ENCODE peak calls at places on chromosome X, in ten cellular contexts. One of them, this sample, is unnamed.

GRCh38 chrX:73214366-73215094 is at the start of gene NAP1L2:
- DNase-seq in head of caudate nucleus: peak
- DNase-seq in ovary: peak
- DNase-seq in frontal cortex: peak
- DNase-seq in HTR-8/SVneo: peak
- DNase-seq in IMR-90: no peak
- DNase-seq in HuH-7: no peak
- DNase-seq in upper lobe of right lung: peak
- DNase-seq in left colon: peak
- DNase-seq in GM06990: peak
- DNase-seq in this sample: no peak

GRCh38 chrX:78019586-78020483 is 50.4 kb upstream of the PGAM4 start:
- DNase-seq in HuH-7: no peak
- DNase-seq in upper lobe of right lung: no peak
- DNase-seq in ovary: no peak
- DNase-seq in head of caudate nucleus: no peak
- DNase-seq in GM06990: no peak
- DNase-seq in IMR-90: no peak
- DNase-seq in HTR-8/SVneo: no peak
- DNase-seq in frontal cortex: no peak
- DNase-seq in left colon: no peak
- DNase-seq in this sample: no peak

GRCh38 chrX:103666202-103667107 is 20.0 kb downstream of the MORF4L2 start:
- DNase-seq in frontal cortex: no peak
- DNase-seq in HuH-7: no peak
- DNase-seq in ovary: no peak
- DNase-seq in GM06990: no peak
- DNase-seq in IMR-90: peak
- DNase-seq in upper lobe of right lung: no peak
- DNase-seq in left colon: no peak
- DNase-seq in HTR-8/SVneo: no peak
- DNase-seq in head of caudate nucleus: no peak
- DNase-seq in this sample: no peak

GRCh38 chrX:131816551-131817136 is 206.5 kb upstream of the STK26 start:
- DNase-seq in upper lobe of right lung: no peak
- DNase-seq in HTR-8/SVneo: no peak
- DNase-seq in left colon: peak
- DNase-seq in GM06990: peak
- DNase-seq in ovary: peak
- DNase-seq in HuH-7: no peak
- DNase-seq in frontal cortex: no peak
- DNase-seq in head of caudate nucleus: peak
- DNase-seq in IMR-90: peak
- DNase-seq in this sample: peak

GRCh38 chrX:50157545-50158125 is 43.2 kb downstream of the AKAP4 start:
- DNase-seq in HTR-8/SVneo: no peak
- DNase-seq in HuH-7: no peak
- DNase-seq in IMR-90: no peak
- DNase-seq in GM06990: no peak
- DNase-seq in frontal cortex: no peak
- DNase-seq in upper lobe of right lung: no peak
- DNase-seq in ovary: no peak
- DNase-seq in head of caudate nucleus: no peak
- DNase-seq in left colon: peak
- DNase-seq in this sample: no peak

GRCh38 chrX:47613082-47613481 is 6.6 kb downstream of the SYN1 start:
- DNase-seq in HuH-7: no peak
- DNase-seq in HTR-8/SVneo: no peak
- DNase-seq in left colon: no peak
- DNase-seq in head of caudate nucleus: peak
- DNase-seq in IMR-90: no peak
- DNase-seq in GM06990: no peak
- DNase-seq in ovary: no peak
- DNase-seq in upper lobe of right lung: no peak
- DNase-seq in frontal cortex: no peak
- DNase-seq in this sample: no peak

GRCh38 chrX:40098264-40099045 is 697 bp upstream of the BCOR start:
- DNase-seq in head of caudate nucleus: peak
- DNase-seq in HTR-8/SVneo: no peak
- DNase-seq in HuH-7: peak
- DNase-seq in ovary: peak
- DNase-seq in left colon: peak
- DNase-seq in GM06990: peak
- DNase-seq in upper lobe of right lung: peak
- DNase-seq in IMR-90: no peak
- DNase-seq in frontal cortex: peak
- DNase-seq in this sample: no peak

GRCh38 chrX:109774706-109775105 is 41.6 kb upstream of the ACSL4 start:
- DNase-seq in frontal cortex: no peak
- DNase-seq in head of caudate nucleus: no peak
- DNase-seq in IMR-90: peak
- DNase-seq in ovary: no peak
- DNase-seq in GM06990: peak
- DNase-seq in HTR-8/SVneo: peak
- DNase-seq in upper lobe of right lung: no peak
- DNase-seq in HuH-7: no peak
- DNase-seq in left colon: no peak
- DNase-seq in this sample: no peak

GRCh38 chrX:110665636-110666035 is 130.0 kb downstream of the CHRDL1 start:
- DNase-seq in frontal cortex: no peak
- DNase-seq in head of caudate nucleus: peak
- DNase-seq in HTR-8/SVneo: no peak
- DNase-seq in IMR-90: peak
- DNase-seq in GM06990: no peak
- DNase-seq in HuH-7: peak
- DNase-seq in left colon: peak
- DNase-seq in ovary: no peak
- DNase-seq in upper lobe of right lung: peak
- DNase-seq in this sample: no peak

GRCh38 chrX:45621356-45622041 is 420.8 kb upstream of the DIPK2B start:
- DNase-seq in GM06990: peak
- DNase-seq in HuH-7: no peak
- DNase-seq in head of caudate nucleus: no peak
- DNase-seq in ovary: no peak
- DNase-seq in IMR-90: peak
- DNase-seq in upper lobe of right lung: no peak
- DNase-seq in left colon: no peak
- DNase-seq in frontal cortex: no peak
- DNase-seq in HTR-8/SVneo: no peak
- DNase-seq in this sample: no peak

GRCh38 chrX:107686026-107686425 is 57.7 kb downstream of the PRPS1 start:
- DNase-seq in IMR-90: no peak
- DNase-seq in upper lobe of right lung: no peak
- DNase-seq in left colon: no peak
- DNase-seq in HTR-8/SVneo: no peak
- DNase-seq in HuH-7: no peak
- DNase-seq in GM06990: no peak
- DNase-seq in frontal cortex: no peak
- DNase-seq in head of caudate nucleus: no peak
- DNase-seq in ovary: no peak
- DNase-seq in this sample: no peak

GRCh38 chrX:149512225-149512885 is 7.2 kb upstream of the IDS start:
- DNase-seq in HTR-8/SVneo: no peak
- DNase-seq in GM06990: no peak
- DNase-seq in left colon: peak
- DNase-seq in IMR-90: peak
- DNase-seq in ovary: no peak
- DNase-seq in upper lobe of right lung: peak
- DNase-seq in frontal cortex: no peak
- DNase-seq in HuH-7: peak
- DNase-seq in head of caudate nucleus: no peak
- DNase-seq in this sample: no peak

GRCh38 chrX:101460669-101461068 is 24.6 kb upstream of the ARMCX4 start:
- DNase-seq in ovary: no peak
- DNase-seq in GM06990: no peak
- DNase-seq in HTR-8/SVneo: no peak
- DNase-seq in head of caudate nucleus: no peak
- DNase-seq in left colon: no peak
- DNase-seq in IMR-90: no peak
- DNase-seq in upper lobe of right lung: no peak
- DNase-seq in HuH-7: no peak
- DNase-seq in frontal cortex: no peak
- DNase-seq in this sample: no peak

GRCh38 chrX:43559643-43560042 is 96.5 kb upstream of the MAOA start:
- DNase-seq in HuH-7: no peak
- DNase-seq in upper lobe of right lung: no peak
- DNase-seq in left colon: peak
- DNase-seq in IMR-90: peak
- DNase-seq in GM06990: no peak
- DNase-seq in frontal cortex: no peak
- DNase-seq in head of caudate nucleus: no peak
- DNase-seq in ovary: peak
- DNase-seq in HTR-8/SVneo: peak
- DNase-seq in this sample: no peak

GRCh38 chrX:68550193-68550592 is 51.3 kb downstream of the YIPF6 start:
- DNase-seq in HTR-8/SVneo: no peak
- DNase-seq in head of caudate nucleus: no peak
- DNase-seq in ovary: no peak
- DNase-seq in HuH-7: no peak
- DNase-seq in IMR-90: no peak
- DNase-seq in left colon: no peak
- DNase-seq in frontal cortex: no peak
- DNase-seq in GM06990: no peak
- DNase-seq in upper lobe of right lung: no peak
- DNase-seq in this sample: no peak

GRCh38 chrX:38664285-38664684 is 102.9 kb downstream of the TSPAN7 start:
- DNase-seq in left colon: no peak
- DNase-seq in GM06990: no peak
- DNase-seq in head of caudate nucleus: peak
- DNase-seq in frontal cortex: no peak
- DNase-seq in IMR-90: peak
- DNase-seq in HTR-8/SVneo: peak
- DNase-seq in upper lobe of right lung: no peak
- DNase-seq in ovary: no peak
- DNase-seq in HuH-7: peak
- DNase-seq in this sample: no peak

GRCh38 chrX:16711219-16712115 is 1.0 kb downstream of the CTPS2 start:
- DNase-seq in head of caudate nucleus: no peak
- DNase-seq in upper lobe of right lung: no peak
- DNase-seq in left colon: peak
- DNase-seq in ovary: no peak
- DNase-seq in IMR-90: no peak
- DNase-seq in HuH-7: peak
- DNase-seq in HTR-8/SVneo: peak
- DNase-seq in frontal cortex: no peak
- DNase-seq in GM06990: peak
- DNase-seq in this sample: no peak

GRCh38 chrX:129875669-129876068 is 30.3 kb upstream of the UTP14A start:
- DNase-seq in GM06990: no peak
- DNase-seq in HTR-8/SVneo: peak
- DNase-seq in left colon: no peak
- DNase-seq in head of caudate nucleus: no peak
- DNase-seq in HuH-7: no peak
- DNase-seq in ovary: no peak
- DNase-seq in frontal cortex: no peak
- DNase-seq in IMR-90: peak
- DNase-seq in upper lobe of right lung: no peak
- DNase-seq in this sample: no peak

GRCh38 chrX:136835761-136836160 is 44.8 kb downstream of the RBMX start:
- DNase-seq in left colon: no peak
- DNase-seq in frontal cortex: no peak
- DNase-seq in HTR-8/SVneo: no peak
- DNase-seq in upper lobe of right lung: no peak
- DNase-seq in head of caudate nucleus: no peak
- DNase-seq in IMR-90: no peak
- DNase-seq in GM06990: no peak
- DNase-seq in ovary: no peak
- DNase-seq in HuH-7: no peak
- DNase-seq in this sample: no peak

GRCh38 chrX:136198010-136198409 is 50.7 kb downstream of the FHL1 start:
- DNase-seq in IMR-90: no peak
- DNase-seq in left colon: no peak
- DNase-seq in head of caudate nucleus: no peak
- DNase-seq in GM06990: no peak
- DNase-seq in HuH-7: no peak
- DNase-seq in upper lobe of right lung: no peak
- DNase-seq in frontal cortex: no peak
- DNase-seq in ovary: no peak
- DNase-seq in HTR-8/SVneo: no peak
- DNase-seq in this sample: no peak